ENCODE peak calls at places on chromosomes 1 and 21, in nine cellular contexts. M, W, A, S, E, Q, L, D and C are unnamed samples.

GRCh38 chr1:1539310-1540014 is 962 bp downstream of the TMEM240 start:
- DNase-seq in M (peak; percentile 19), W (no peak), A (no peak), S (no peak), E (no peak), Q (no peak), L (no peak), D (no peak), C (peak; percentile 18)

GRCh38 chr1:151314137-151314875 is 12.9 kb downstream of the PI4KB start:
- DNase-seq in M (no peak), W (peak; percentile 47), A (peak; percentile 70), S (no peak), E (no peak), Q (peak; percentile 83), L (peak; percentile 85), D (peak; percentile 82), C (no peak)

GRCh38 chr1:14926214-14926613 is 227.3 kb upstream of the TMEM51 start:
- DNase-seq in M (no peak), W (no peak), A (peak; percentile 40), S (no peak), E (no peak), Q (no peak), L (no peak), D (no peak), C (no peak)

GRCh38 chr1:82485591-82486369 is 685.0 kb downstream of the ADGRL2 start:
- DNase-seq in M (peak; percentile 6), W (no peak), A (no peak), S (no peak), E (peak; percentile 46), Q (peak; percentile 1), L (peak; percentile 13), D (peak; percentile 67), C (no peak)

GRCh38 chr1:1623631-1624442 is 8.1 kb upstream of the MMP23B start:
- DNase-seq in M (no peak), W (no peak), A (no peak), S (no peak), E (no peak), Q (no peak), L (peak; percentile 19), D (no peak), C (no peak)

GRCh38 chr1:161935264-161935663 is 88.4 kb downstream of the OLFML2B start:
- DNase-seq in M (no peak), W (no peak), A (no peak), S (no peak), E (no peak), Q (no peak), L (no peak), D (no peak), C (no peak)

GRCh38 chr1:3211996-3212395 is 143.0 kb downstream of the PRDM16 start:
- DNase-seq in M (no peak), W (no peak), A (no peak), S (no peak), E (no peak), Q (no peak), L (no peak), D (no peak), C (no peak)

GRCh38 chr1:171877711-171878110 is 36.4 kb downstream of the DNM3 start:
- DNase-seq in M (no peak), W (no peak), A (no peak), S (no peak), E (no peak), Q (no peak), L (no peak), D (no peak), C (peak; percentile 5)

GRCh38 chr1:43705334-43705733 is 2.0 kb upstream of the ST3GAL3 start:
- DNase-seq in M (no peak), W (no peak), A (no peak), S (no peak), E (no peak), Q (no peak), L (no peak), D (no peak), C (no peak)

GRCh38 chr1:8162168-8162567 is 136.1 kb upstream of the ERRFI1 start:
- DNase-seq in M (no peak), W (no peak), A (no peak), S (no peak), E (no peak), Q (no peak), L (no peak), D (no peak), C (peak; percentile 10)

GRCh38 chr1:182885591-182885990 is 46.4 kb downstream of the DHX9 start:
- DNase-seq in M (no peak), W (no peak), A (no peak), S (no peak), E (no peak), Q (no peak), L (no peak), D (no peak), C (no peak)

GRCh38 chr1:52955129-52955970 is 28.3 kb downstream of the SCP2 start:
- DNase-seq in M (peak; percentile 30), W (no peak), A (peak; percentile 83), S (peak; percentile 10), E (peak; percentile 12), Q (no peak), L (no peak), D (peak; percentile 75), C (no peak)

GRCh38 chr1:185401019-185401418 is 84.0 kb upstream of the IVNS1ABP start:
- DNase-seq in M (no peak), W (no peak), A (no peak), S (no peak), E (no peak), Q (no peak), L (no peak), D (no peak), C (no peak)

GRCh38 chr1:14765773-14766172 is 167.3 kb downstream of the KAZN start:
- DNase-seq in M (no peak), W (no peak), A (no peak), S (no peak), E (peak; percentile 24), Q (no peak), L (no peak), D (no peak), C (no peak)

GRCh38 chr1:26038904-26039303 is 7.0 kb downstream of the SLC30A2 start:
- DNase-seq in M (no peak), W (no peak), A (no peak), S (no peak), E (no peak), Q (no peak), L (no peak), D (no peak), C (no peak)

GRCh38 chr1:66553846-66554245 is 19.9 kb downstream of the SGIP1 start:
- DNase-seq in M (no peak), W (no peak), A (peak; percentile 87), S (no peak), E (no peak), Q (no peak), L (no peak), D (no peak), C (no peak)

GRCh38 chr1:55636691-55637090 is 421.5 kb upstream of the USP24 start:
- DNase-seq in M (no peak), W (no peak), A (peak; percentile 15), S (no peak), E (no peak), Q (no peak), L (no peak), D (peak; percentile 23), C (no peak)

GRCh38 chr1:77469311-77469710 is 187.5 kb downstream of the AK5 start:
- DNase-seq in M (no peak), W (no peak), A (no peak), S (no peak), E (no peak), Q (no peak), L (no peak), D (no peak), C (no peak)

GRCh38 chr1:187648091-187648490 is 819.3 kb downstream of the PLA2G4A start:
- DNase-seq in M (no peak), W (no peak), A (no peak), S (no peak), E (no peak), Q (no peak), L (no peak), D (no peak), C (no peak)

GRCh38 chr1:110615548-110616130 is 9.5 kb upstream of the KCNA2 start:
- DNase-seq in M (peak; percentile 50), W (peak; percentile 68), A (peak; percentile 63), S (peak; percentile 69), E (peak; percentile 79), Q (peak; percentile 72), L (peak; percentile 38), D (peak; percentile 26), C (peak; percentile 84)

GRCh38 chr1:116503535-116504307 is 67.1 kb downstream of the CD58 start:
- DNase-seq in M (no peak), W (no peak), A (no peak), S (peak; percentile 63), E (no peak), Q (no peak), L (no peak), D (no peak), C (no peak)

GRCh38 chr1:6205849-6206845 is at the start of gene RNF207:
- DNase-seq in M (peak; percentile 85), W (peak; percentile 75), A (peak; percentile 48), S (no peak), E (no peak), Q (no peak), L (peak; percentile 55), D (no peak), C (peak; percentile 76)

GRCh38 chr1:205204552-205204951 is 7.0 kb downstream of the DSTYK start:
- DNase-seq in M (no peak), W (no peak), A (peak; percentile 68), S (no peak), E (no peak), Q (no peak), L (no peak), D (no peak), C (no peak)

GRCh38 chr1:200706109-200706720 is 32.5 kb upstream of the CAMSAP2 start:
- DNase-seq in M (no peak), W (no peak), A (no peak), S (no peak), E (no peak), Q (no peak), L (no peak), D (no peak), C (no peak)

GRCh38 chr1:94970783-94971182 is 43.9 kb upstream of the CNN3 start:
- DNase-seq in M (peak; percentile 27), W (no peak), A (peak; percentile 14), S (no peak), E (no peak), Q (no peak), L (no peak), D (no peak), C (no peak)

GRCh38 chr1:46622341-46622740 is 5.7 kb upstream of the MOB3C start:
- DNase-seq in M (peak; percentile 40), W (peak; percentile 56), A (peak; percentile 75), S (peak; percentile 11), E (no peak), Q (no peak), L (no peak), D (peak; percentile 85), C (peak; percentile 22)

GRCh38 chr1:30379684-30380624 is 343.4 kb downstream of the MATN1 start:
- DNase-seq in M (peak; percentile 79), W (peak; percentile 44), A (peak; percentile 71), S (peak; percentile 76), E (peak; percentile 77), Q (peak; percentile 16), L (no peak), D (peak; percentile 63), C (peak; percentile 41)

GRCh38 chr21:16342932-16343331 is 613.1 kb downstream of the USP25 start:
- DNase-seq in M (no peak), W (no peak), A (no peak), S (no peak), E (no peak), Q (no peak), L (no peak), D (no peak), C (no peak)

GRCh38 chr1:82492168-82492567 is 691.4 kb downstream of the ADGRL2 start:
- DNase-seq in M (no peak), W (no peak), A (no peak), S (peak; percentile 21), E (no peak), Q (no peak), L (no peak), D (peak; percentile 44), C (no peak)

GRCh38 chr21:44427241-44428120 is 27.8 kb upstream of the LRRC3 start:
- DNase-seq in M (no peak), W (no peak), A (no peak), S (no peak), E (peak; percentile 83), Q (no peak), L (no peak), D (no peak), C (peak; percentile 56)

GRCh38 chr21:43302356-43302700 is 124.6 kb downstream of the SIK1 start:
- DNase-seq in M (no peak), W (no peak), A (no peak), S (no peak), E (no peak), Q (no peak), L (no peak), D (no peak), C (no peak)